ENCODE peak calls at places on chromosomes 12 and 14, in eight cellular contexts. W is ovary, Z is spleen, C is sigmoid colon, L is adrenal gland, F is tibial nerve, K is body of pancreas, Y is upper lobe of left lung. O is an unnamed sample.

GRCh38 chr14:61562321-61563161 is 132.8 kb upstream of the HIF1A start:
- DNase-seq in Y (no peak), L (peak), Z (no peak), C (no peak), F (no peak), K (peak), W (no peak), O (no peak)

GRCh38 chr14:103141117-103141796 is 18.0 kb downstream of the TNFAIP2 start:
- DNase-seq in F (no peak), W (no peak), K (peak), L (peak), Y (peak), Z (no peak), C (no peak), O (no peak)

GRCh38 chr12:104655059-104655609 is 198.4 kb downstream of the CHST11 start:
- DNase-seq in Z (no peak), C (no peak), F (no peak), K (no peak), Y (no peak), W (no peak), L (no peak), O (no peak)

GRCh38 chr12:12803186-12803585 is 10.0 kb upstream of the DDX47 start:
- DNase-seq in L (peak), Y (peak), K (peak), Z (no peak), W (no peak), F (peak), C (peak), O (peak)

GRCh38 chr12:31832740-31833540 is 104.1 kb upstream of the AMN1 start:
- DNase-seq in C (no peak), K (no peak), Y (peak), Z (no peak), F (no peak), L (no peak), W (no peak), O (no peak)

GRCh38 chr14:81447018-81447770 is 47.1 kb upstream of the STON2 start:
- DNase-seq in W (no peak), Z (no peak), K (no peak), Y (no peak), F (no peak), L (no peak), C (no peak), O (no peak)

GRCh38 chr14:65817011-65817410 is 404.5 kb downstream of the FUT8 start:
- DNase-seq in C (no peak), K (no peak), W (no peak), L (no peak), F (no peak), Z (no peak), Y (no peak), O (no peak)

GRCh38 chr12:5665615-5666014 is 233.7 kb downstream of the NTF3 start:
- DNase-seq in F (no peak), C (no peak), W (no peak), K (no peak), Z (no peak), L (no peak), Y (no peak), O (no peak)

GRCh38 chr14:91953170-91953985 is 5.9 kb upstream of the FBLN5 start:
- DNase-seq in K (no peak), L (peak), Z (no peak), F (no peak), W (no peak), C (no peak), Y (no peak), O (no peak)

GRCh38 chr14:30641207-30641606 is 19.1 kb downstream of the SCFD1 start:
- DNase-seq in L (no peak), F (no peak), Z (no peak), W (no peak), Y (no peak), K (no peak), C (no peak), O (no peak)

GRCh38 chr14:82779301-82779700 is 1245.6 kb upstream of the SEL1L start:
- DNase-seq in K (no peak), C (no peak), W (no peak), Z (no peak), F (no peak), Y (peak), L (no peak), O (no peak)

GRCh38 chr12:65685514-65685913 is 138.8 kb upstream of the HMGA2 start:
- DNase-seq in C (no peak), Z (no peak), L (no peak), W (no peak), K (no peak), F (no peak), Y (no peak), O (no peak)

GRCh38 chr14:90578283-90578985 is 181.6 kb downstream of the CALM1 start:
- DNase-seq in Z (peak), C (no peak), K (no peak), W (no peak), L (no peak), Y (no peak), F (no peak), O (peak)

GRCh38 chr12:5017638-5018348 is 25.9 kb upstream of the KCNA5 start:
- DNase-seq in Z (no peak), L (no peak), F (no peak), Y (no peak), W (no peak), K (no peak), C (no peak), O (no peak)

GRCh38 chr14:61644834-61645233 is 50.5 kb upstream of the HIF1A start:
- DNase-seq in Z (no peak), C (no peak), W (no peak), K (no peak), L (no peak), F (no peak), Y (no peak), O (no peak)

GRCh38 chr12:69766260-69766659 is 27.6 kb downstream of the RAB3IP start:
- DNase-seq in F (no peak), W (no peak), C (no peak), Y (no peak), Z (no peak), L (no peak), K (no peak), O (no peak)

GRCh38 chr12:59164991-59165718 is 244.9 kb upstream of the LRIG3 start:
- DNase-seq in K (no peak), Y (no peak), Z (no peak), W (no peak), F (no peak), L (no peak), C (no peak), O (no peak)

GRCh38 chr14:102867826-102868580 is 54.5 kb upstream of the AMN start:
- DNase-seq in W (no peak), K (no peak), Z (no peak), C (no peak), L (no peak), F (no peak), Y (no peak), O (no peak)

GRCh38 chr14:39246618-39247017 is 12.9 kb downstream of the MIA2 start:
- DNase-seq in Z (no peak), F (no peak), K (no peak), L (no peak), C (no peak), Y (no peak), W (no peak), O (no peak)

GRCh38 chr12:105983622-105984325 is 155.0 kb downstream of the NUAK1 start:
- DNase-seq in L (no peak), W (no peak), K (no peak), Y (no peak), F (no peak), C (no peak), Z (no peak), O (no peak)

GRCh38 chr14:38618514-38618913 is 362.6 kb upstream of the CLEC14A start:
- DNase-seq in Z (no peak), W (no peak), Y (no peak), F (no peak), C (no peak), K (no peak), L (no peak), O (no peak)

GRCh38 chr12:118061011-118061875 is at the start of gene WSB2:
- DNase-seq in Z (peak), K (peak), F (peak), Y (peak), L (peak), C (peak), W (peak), O (peak)
- TF ChIP-seq POLR2A in Z (no peak), K (no peak), F (no peak), Y (peak), L (peak), C (no peak), W (no peak), O (no peak)

GRCh38 chr12:133080051-133080618 is 588 bp upstream of the ZNF140 start:
- DNase-seq in K (peak), C (peak), W (peak), Y (peak), Z (peak), L (peak), F (peak), O (peak)
- TF ChIP-seq POLR2A in K (no peak), C (no peak), W (peak), Y (no peak), Z (peak), L (peak), F (no peak), O (no peak)

GRCh38 chr14:76919431-76919810 is 93.2 kb downstream of the LRRC74A start:
- DNase-seq in C (no peak), L (no peak), Z (no peak), F (no peak), Y (no peak), W (no peak), K (peak), O (no peak)

GRCh38 chr14:76919811-76920571 is 93.8 kb downstream of the LRRC74A start:
- DNase-seq in W (peak), F (no peak), L (peak), K (peak), Y (no peak), Z (no peak), C (peak), O (no peak)

GRCh38 chr14:76918176-76918750 is 92.1 kb downstream of the LRRC74A start:
- DNase-seq in F (peak), Z (peak), W (peak), Y (peak), L (peak), C (peak), K (peak), O (peak)

GRCh38 chr14:76917759-76918175 is 91.6 kb downstream of the LRRC74A start:
- DNase-seq in W (no peak), L (peak), Z (no peak), F (no peak), C (peak), K (peak), Y (peak), O (peak)

DNA sequence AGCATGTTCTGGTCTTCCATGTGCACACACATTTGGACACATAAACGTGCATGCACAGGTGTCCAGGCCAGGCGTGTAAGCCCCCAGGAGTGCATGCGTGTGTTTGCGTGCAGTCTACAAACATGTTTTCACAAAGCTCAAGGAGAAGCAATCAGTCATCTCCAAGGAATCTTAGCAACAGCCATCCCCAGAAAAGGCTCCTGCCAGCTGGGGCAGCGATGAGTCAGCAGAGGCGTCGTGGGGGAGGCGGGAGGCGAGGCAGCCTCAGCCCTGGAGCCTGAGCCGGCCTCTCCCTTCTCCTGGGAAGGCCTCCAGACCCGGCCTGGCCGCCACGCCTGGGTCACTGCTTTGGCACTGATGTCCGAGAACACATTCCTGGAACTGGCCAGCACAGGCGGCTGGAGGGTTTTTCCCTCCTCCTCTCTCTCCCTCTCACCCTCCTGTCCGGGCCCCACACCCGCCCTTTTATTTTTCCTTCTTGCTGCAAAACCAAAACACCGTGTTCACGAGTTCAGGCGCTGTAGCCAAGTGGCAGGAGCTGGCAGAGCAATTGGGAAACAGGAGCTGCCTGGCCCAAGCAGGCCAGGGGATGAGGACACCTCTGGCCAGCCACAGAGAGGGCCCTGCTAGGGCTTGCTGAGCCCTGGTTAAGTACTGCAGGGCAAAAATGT is 92.7 kb downstream of the LRRC74A start:
- DNase-seq in F (peak), W (peak), K (peak), C (peak), Z (peak), L (peak), Y (peak), O (peak)
- TF ChIP-seq POLR2A in F (no peak), W (no peak), K (no peak), C (no peak), Z (no peak), L (peak), Y (peak), O (no peak)

GRCh38 chr14:70809238-70810214 is at the start of gene MAP3K9:
- DNase-seq in F (no peak), L (peak), K (peak), Y (peak), W (peak), Z (peak), C (peak), O (peak)
- TF ChIP-seq POLR2A in F (no peak), L (peak), K (peak), Y (peak), W (peak), Z (no peak), C (no peak), O (peak)

GRCh38 chr12:57127101-57127709 is 1.1 kb upstream of the LRP1 start:
- DNase-seq in Y (peak), K (peak), L (peak), Z (peak), C (peak), F (peak), W (peak), O (peak)
- TF ChIP-seq POLR2A in Y (peak), K (peak), L (peak), Z (no peak), C (no peak), F (no peak), W (no peak), O (no peak)

DNA sequence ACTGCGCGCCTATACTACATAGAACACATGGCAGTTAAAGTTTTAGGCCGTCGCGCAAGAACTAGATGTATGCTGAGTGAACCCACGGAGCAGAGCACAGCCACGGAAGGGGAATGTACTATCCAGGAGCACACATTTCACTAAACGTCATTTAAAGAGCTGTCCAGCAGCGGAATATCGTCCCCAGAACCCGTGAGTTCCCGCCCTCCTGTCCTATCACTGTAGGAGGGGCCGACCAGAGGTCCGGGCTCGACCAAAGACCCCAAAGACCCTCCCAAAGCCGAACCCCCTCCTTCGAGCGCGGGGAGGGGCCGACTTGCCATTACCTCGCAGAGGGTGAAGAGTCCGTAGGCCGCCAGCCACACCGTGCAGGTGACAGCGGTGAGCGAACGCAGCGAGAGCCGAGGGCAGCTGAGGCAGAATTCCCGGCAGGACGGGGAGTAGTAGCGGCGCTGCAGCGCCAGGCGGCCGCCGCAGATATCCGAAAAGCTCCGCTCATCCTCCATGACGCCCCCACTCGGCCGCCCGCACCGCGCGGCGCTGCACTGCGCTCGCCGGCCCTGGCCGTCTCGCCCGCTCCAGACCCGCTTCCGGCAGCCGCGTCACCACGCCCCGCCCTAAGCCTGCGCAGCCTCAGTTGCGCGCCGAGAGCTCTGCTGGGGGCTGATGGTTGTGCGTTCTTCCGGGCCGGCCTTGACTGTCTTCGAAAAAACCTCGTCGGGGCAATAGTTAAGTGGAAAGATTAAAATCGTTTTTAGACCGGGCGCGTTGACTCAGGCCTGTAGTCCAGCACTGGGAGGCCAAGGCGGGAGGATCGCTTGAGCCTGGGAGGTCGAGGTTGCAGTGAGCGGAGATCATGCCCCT is at the start of gene PIGH:
- DNase-seq in F (peak), Y (peak), K (peak), Z (peak), W (peak), L (peak), C (peak), O (peak)
- TF ChIP-seq POLR2A in F (peak), Y (peak), K (peak), Z (peak), W (peak), L (peak), C (peak), O (peak)

O was measured in heart left ventricle.